ENCODE peak calls at places on chromosomes 6 and 20, in four cellular contexts. U is K562, J is HepG2, G is GM12878. Q is an unnamed sample.

GRCh38 chr20:50328161-50328979 is 137.7 kb downstream of the CEBPB start:
- DNase-seq in U (no peak), J (no peak), G (no peak), Q (no peak)

GRCh38 chr6:35439308-35439707 is 12.8 kb upstream of the FANCE start:
- DNase-seq in U (peak), J (no peak), G (no peak), Q (no peak)

GRCh38 chr6:168113226-168113625 is 34.2 kb upstream of the FRMD1 start:
- DNase-seq in U (no peak), J (no peak), G (no peak), Q (no peak)

GRCh38 chr20:8853805-8854338 is 215.0 kb upstream of the PLCB4 start:
- DNase-seq in U (peak), J (peak), G (peak), Q (peak)

GRCh38 chr6:169831450-169832246 is 80.2 kb downstream of the ERMARD start:
- DNase-seq in U (peak), J (peak), G (no peak), Q (peak)

GRCh38 chr20:44224651-44225050 is 14.1 kb upstream of the OSER1 start:
- DNase-seq in U (no peak), J (no peak), G (no peak), Q (no peak)

GRCh38 chr6:43875849-43876572 is 106.0 kb downstream of the VEGFA start:
- DNase-seq in U (no peak), J (no peak), G (no peak), Q (no peak)

GRCh38 chr20:51447097-51447764 is 95.3 kb downstream of the NFATC2 start:
- DNase-seq in U (no peak), J (peak), G (no peak), Q (no peak)

GRCh38 chr6:149284904-149285303 is 32.6 kb upstream of the TAB2 start:
- DNase-seq in U (no peak), J (no peak), G (no peak), Q (no peak)

GRCh38 chr6:111743859-111744692 is 129.2 kb downstream of the FYN start:
- DNase-seq in U (no peak), J (no peak), G (no peak), Q (no peak)

GRCh38 chr6:105990151-105990550 is 96.0 kb upstream of the PRDM1 start:
- DNase-seq in U (no peak), J (no peak), G (no peak), Q (no peak)

GRCh38 chr6:24394777-24395437 is 7.8 kb upstream of the MRS2 start:
- DNase-seq in U (no peak), J (no peak), G (no peak), Q (no peak)

GRCh38 chr6:23601811-23602340 is 524.1 kb upstream of the NRSN1 start:
- DNase-seq in U (no peak), J (no peak), G (no peak), Q (no peak)

GRCh38 chr6:33276581-33276863 is 401 bp upstream of the B3GALT4 start:
- DNase-seq in U (no peak), J (no peak), G (no peak), Q (no peak)

GRCh38 chr20:62155428-62156253 is 12.1 kb downstream of the SS18L1 start:
- DNase-seq in U (no peak), J (peak), G (no peak), Q (no peak)

GRCh38 chr6:44190712-44191111 is 26.0 kb upstream of the MYMX start:
- DNase-seq in U (peak), J (no peak), G (peak), Q (no peak)

GRCh38 chr6:32252326-32253009 is 28.6 kb upstream of the NOTCH4 start:
- DNase-seq in U (no peak), J (no peak), G (no peak), Q (no peak)

GRCh38 chr6:16694789-16695188 is 66.5 kb downstream of the ATXN1 start:
- DNase-seq in U (no peak), J (no peak), G (no peak), Q (no peak)

GRCh38 chr6:168101201-168102092 is 22.4 kb upstream of the FRMD1 start:
- DNase-seq in U (no peak), J (no peak), G (no peak), Q (no peak)

GRCh38 chr20:48706710-48707339 is 121.0 kb downstream of the PREX1 start:
- DNase-seq in U (no peak), J (no peak), G (no peak), Q (no peak)

GRCh38 chr6:39296745-39297640 is 17.2 kb downstream of the KCNK17 start:
- DNase-seq in U (no peak), J (no peak), G (no peak), Q (no peak)

GRCh38 chr6:97668716-97669115 is 385.7 kb upstream of the MMS22L start:
- DNase-seq in U (no peak), J (no peak), G (peak), Q (no peak)

GRCh38 chr6:165060636-165061190 is 248.7 kb downstream of the C6orf118 start:
- DNase-seq in U (no peak), J (no peak), G (no peak), Q (no peak)

GRCh38 chr6:165055231-165055630 is 254.2 kb downstream of the C6orf118 start:
- DNase-seq in U (no peak), J (no peak), G (no peak), Q (no peak)

GRCh38 chr6:165056292-165056691 is 253.1 kb downstream of the C6orf118 start:
- DNase-seq in U (no peak), J (no peak), G (no peak), Q (no peak)

DNA sequence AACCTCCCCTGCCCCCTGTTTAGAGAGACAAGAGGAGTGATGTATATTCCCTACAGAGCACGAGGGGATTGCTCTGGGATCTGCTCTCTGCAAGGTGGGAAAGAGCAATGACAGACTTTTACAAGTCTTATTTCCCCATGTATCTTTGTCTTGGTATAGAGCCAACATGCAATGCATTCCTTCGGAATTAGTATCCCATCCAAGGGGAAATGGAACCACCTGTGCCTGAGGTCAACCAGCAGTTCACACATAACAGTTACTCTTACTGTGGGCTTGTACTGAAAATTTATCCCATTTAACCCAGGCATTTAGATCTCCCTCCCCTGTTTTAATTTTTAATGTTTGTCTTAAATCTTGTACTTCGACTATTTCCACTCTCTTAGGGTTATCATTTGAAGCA is 250.4 kb downstream of the C6orf118 start:
- DNase-seq in U (no peak), J (no peak), G (no peak), Q (no peak)
- TF ChIP-seq SP1 in U (no peak), J (no peak), G (no peak), Q (no peak)

GRCh38 chr20:63520939-63521601 is 505 bp downstream of the PPDPF start:
- DNase-seq in U (peak), J (peak), G (no peak), Q (no peak)

GRCh38 chr20:63525185-63525584 is 4.6 kb downstream of the PPDPF start:
- DNase-seq in U (no peak), J (no peak), G (no peak), Q (no peak)

GRCh38 chr20:63522091-63522868 is 1.7 kb downstream of the PPDPF start:
- DNase-seq in U (no peak), J (no peak), G (no peak), Q (no peak)

GRCh38 chr20:63521602-63522001 is 1.0 kb downstream of the PPDPF start:
- DNase-seq in U (no peak), J (no peak), G (no peak), Q (no peak)

DNA sequence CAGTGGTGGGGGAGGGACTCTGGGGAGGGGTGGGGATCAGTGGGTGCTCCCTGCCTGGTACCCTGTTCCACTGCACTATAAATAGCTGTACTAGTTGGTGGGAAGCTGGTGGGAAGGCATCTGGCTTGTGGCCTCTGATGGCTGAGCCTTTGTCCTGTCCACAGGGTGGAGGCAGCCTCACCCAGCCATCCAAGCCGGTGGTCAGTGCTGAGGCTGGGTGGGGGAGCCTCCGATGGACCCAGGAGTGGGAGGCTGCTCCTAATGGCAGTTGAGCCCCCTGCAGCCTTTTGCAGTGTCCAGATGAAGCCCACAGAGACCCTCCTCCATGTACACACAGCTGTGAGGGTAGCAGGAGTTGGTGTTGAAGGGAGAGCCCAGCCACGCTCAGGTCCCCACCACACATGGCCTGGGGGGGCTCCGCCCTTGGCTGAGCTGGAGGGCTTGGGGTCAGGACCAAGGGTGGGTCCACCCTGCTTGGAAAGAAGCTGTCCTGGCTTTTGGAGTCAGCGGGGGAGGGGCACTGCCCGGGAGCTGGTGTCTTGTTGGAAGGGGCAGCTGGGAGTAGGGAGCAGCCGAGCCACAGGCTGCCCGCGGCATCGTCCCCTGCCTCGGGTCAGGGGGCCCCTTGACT is 2.5 kb downstream of the PPDPF start:
- DNase-seq in U (no peak), J (no peak), G (no peak), Q (no peak)
- TF ChIP-seq FOXK2 in U (no peak), J (no peak), G (no peak), Q (no peak)

GRCh38 chr20:25035924-25036323 is 22.0 kb downstream of the ACSS1 start:
- DNase-seq in U (no peak), J (no peak), G (no peak), Q (no peak)
- TF ChIP-seq SP1 in U (no peak), J (no peak), G (no peak), Q (no peak)

GRCh38 chr6:28983838-28984237 is 21.3 kb downstream of the ZNF311 start:
- DNase-seq in U (no peak), J (no peak), G (no peak), Q (no peak)

GRCh38 chr6:28982476-28983266 is 22.4 kb downstream of the ZNF311 start:
- DNase-seq in U (peak), J (peak), G (peak), Q (peak)

GRCh38 chr6:28988536-28989415 is 16.3 kb downstream of the ZNF311 start:
- DNase-seq in U (peak), J (no peak), G (no peak), Q (no peak)

GRCh38 chr6:28981833-28982475 is 23.2 kb downstream of the ZNF311 start:
- DNase-seq in U (peak), J (peak), G (peak), Q (peak)

DNA sequence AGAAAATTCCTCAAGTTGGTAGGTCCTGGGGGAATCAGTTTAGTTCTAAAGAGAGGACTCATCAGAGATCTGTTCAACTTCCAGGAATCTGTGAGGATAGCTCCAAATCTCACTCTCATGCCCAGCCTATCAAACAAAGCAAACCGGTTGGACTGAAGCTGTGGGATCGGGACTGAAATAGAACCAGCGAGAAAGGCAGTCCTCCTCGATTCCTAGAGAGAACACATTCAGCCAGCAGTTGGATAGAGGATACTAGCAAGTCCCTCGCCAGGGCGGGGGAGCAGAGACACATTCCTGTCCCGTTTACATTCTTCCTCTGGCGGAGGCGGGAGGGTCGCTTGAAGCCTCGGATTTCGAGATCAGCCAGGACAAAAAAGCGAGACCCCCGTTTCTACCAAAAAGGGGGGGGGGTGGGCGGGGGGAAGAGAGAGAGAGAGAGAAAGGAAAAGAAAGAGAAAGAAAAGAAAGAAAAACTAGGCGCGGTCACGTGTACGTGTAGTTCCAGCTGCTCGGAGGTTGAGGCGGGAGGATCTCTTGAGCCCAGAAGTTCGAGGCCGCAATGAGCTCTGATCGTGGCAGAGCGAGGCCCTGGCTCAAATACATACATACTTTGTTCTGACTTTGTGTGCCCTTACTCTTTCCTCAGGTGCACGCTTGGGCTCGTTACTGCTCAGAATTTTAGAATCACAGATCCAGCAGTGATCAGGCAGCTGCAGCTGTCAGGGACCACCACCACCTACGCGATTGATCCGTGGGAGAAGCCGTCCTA is 19.5 kb downstream of the ZNF311 start:
- DNase-seq in U (no peak), J (peak), G (no peak), Q (peak)
- TF ChIP-seq FOXK2 in U (no peak), J (peak), G (no peak), Q (no peak)

GRCh38 chr20:1466211-1467081 is at the start of gene NSFL1C:
- DNase-seq in U (peak), J (peak), G (peak), Q (peak)

GRCh38 chr20:1469306-1469905 is 2.8 kb upstream of the NSFL1C start:
- DNase-seq in U (no peak), J (no peak), G (no peak), Q (no peak)

GRCh38 chr20:1467082-1467354 is 369 bp upstream of the NSFL1C start:
- DNase-seq in U (no peak), J (no peak), G (no peak), Q (no peak)

GRCh38 chr20:1467355-1468116 is 887 bp upstream of the NSFL1C start:
- DNase-seq in U (peak), J (peak), G (no peak), Q (no peak)

GRCh38 chr20:1468117-1468624 is 1.5 kb upstream of the NSFL1C start:
- DNase-seq in U (no peak), J (no peak), G (no peak), Q (no peak)
- TF ChIP-seq SP1 in U (no peak), J (no peak), G (no peak), Q (no peak)

GRCh38 chr20:46308258-46309157 is at the start of gene CDH22:
- DNase-seq in U (peak), J (peak), G (no peak), Q (peak)
- TF ChIP-seq FOXK2 in U (no peak), J (no peak), G (no peak), Q (no peak)

GRCh38 chr6:154341876-154342275 is 14.7 kb downstream of the IPCEF1 start:
- DNase-seq in U (no peak), J (no peak), G (no peak), Q (no peak)

GRCh38 chr6:154345811-154346210 is 10.8 kb downstream of the IPCEF1 start:
- DNase-seq in U (no peak), J (no peak), G (no peak), Q (no peak)

GRCh38 chr6:154341326-154341725 is 15.3 kb downstream of the IPCEF1 start:
- DNase-seq in U (no peak), J (no peak), G (no peak), Q (no peak)

GRCh38 chr6:154347981-154348380 is 8.6 kb downstream of the IPCEF1 start:
- DNase-seq in U (no peak), J (no peak), G (no peak), Q (no peak)

DNA sequence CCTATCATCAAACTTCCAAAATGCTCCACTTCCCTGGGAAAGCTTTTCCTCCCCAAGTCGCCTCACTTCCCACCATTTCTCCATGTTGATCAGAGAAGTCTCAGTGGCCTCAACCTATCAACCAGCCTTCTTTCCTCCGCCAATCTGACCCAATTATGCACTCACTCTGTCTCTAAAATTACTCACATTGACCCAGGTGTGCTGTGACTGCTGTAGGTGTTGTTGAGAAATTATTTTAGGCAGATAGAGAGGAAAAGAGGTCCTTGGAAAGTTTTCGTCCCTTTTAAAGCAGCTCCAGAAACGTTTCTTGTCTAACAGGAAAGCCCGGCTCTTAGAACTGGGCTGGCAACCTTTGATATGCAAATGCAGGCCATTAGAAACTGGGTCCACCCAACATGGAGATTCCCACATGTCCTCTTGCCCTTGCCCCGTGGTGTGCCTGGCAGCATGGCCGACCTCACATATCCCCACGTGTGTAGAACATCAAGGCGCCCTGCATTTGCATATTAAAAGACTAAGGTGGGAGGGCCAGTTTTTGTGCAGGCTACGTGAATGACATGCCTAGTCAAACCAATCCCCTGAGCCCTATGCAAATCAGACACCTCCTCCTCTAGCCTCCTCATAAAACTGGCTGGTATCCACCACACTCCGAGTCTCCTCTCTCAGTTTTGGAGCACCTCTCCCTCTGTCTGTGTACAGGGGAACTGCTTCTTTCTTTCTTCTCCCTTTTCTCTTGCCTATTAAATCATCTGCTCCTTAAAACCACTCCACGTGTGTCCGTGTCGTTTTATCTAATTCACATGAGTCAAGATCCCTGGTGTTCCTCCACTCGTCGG is 12.9 kb downstream of the IPCEF1 start:
- DNase-seq in U (peak), J (no peak), G (no peak), Q (peak)
- TF ChIP-seq SP1 in U (no peak), J (no peak), G (no peak), Q (no peak)

Q was measured in HEK293T.